ENCODE peak calls at places on chromosomes 2 and 18, in six cellular contexts. K is neural crest cell; U is stimulated activated naive CD8-positive, alpha-beta T cell treated with anti-CD3 and anti-CD28 coated beads, Interleukin-15, Interleukin-2, amounts not matched to agents 100 U/mL and 50 U/mL, for 24 hours; I is activated CD8-positive, alpha-beta T cell treated with anti-CD3 and anti-CD28 coated beads for 36 hours; Y is stimulated activated CD8-positive, alpha-beta memory T cell treated with anti-CD3 and anti-CD28 coated beads, Interleukin-2, amount 100 ng/mL, for 1 hour; N is left colon. P is an unnamed sample.

GRCh38 chr2:180562378-180562777 is 418.0 kb upstream of the UBE2E3 start:
- DNase-seq in N (no peak), U (no peak), I (no peak), Y (no peak), K (no peak), P (no peak)

GRCh38 chr2:105283532-105283931 is 42.0 kb downstream of the GPR45 start:
- DNase-seq in K (no peak), I (no peak), U (no peak), N (no peak), Y (no peak), P (no peak)

GRCh38 chr2:181971032-181971431 is 14.6 kb upstream of the PPP1R1C start:
- DNase-seq in Y (no peak), I (no peak), K (no peak), N (no peak), U (no peak), P (no peak)

GRCh38 chr2:167596072-167596471 is 651.3 kb downstream of the STK39 start:
- DNase-seq in I (no peak), U (no peak), K (no peak), N (no peak), Y (no peak), P (no peak)

GRCh38 chr18:56431551-56431950 is 206.8 kb downstream of the TXNL1 start:
- DNase-seq in I (no peak), U (no peak), N (no peak), K (no peak), Y (no peak), P (peak)

GRCh38 chr2:62660087-62660486 is 45.4 kb upstream of the EHBP1 start:
- DNase-seq in N (no peak), I (no peak), Y (no peak), K (no peak), U (no peak), P (no peak)

GRCh38 chr18:22604390-22604985 is 186.8 kb upstream of the CTAGE1 start:
- DNase-seq in Y (no peak), N (no peak), K (no peak), I (no peak), U (no peak), P (peak)

GRCh38 chr2:44325897-44326296 is 35.4 kb downstream of the PREPL start:
- DNase-seq in I (no peak), Y (no peak), U (no peak), N (no peak), K (no peak), P (no peak)

GRCh38 chr2:55431982-55432627 is 12.4 kb upstream of the CCDC88A start:
- DNase-seq in N (no peak), U (no peak), I (no peak), K (no peak), Y (no peak), P (peak)

GRCh38 chr2:157194097-157194688 is 63.3 kb upstream of the GALNT5 start:
- DNase-seq in U (no peak), Y (no peak), K (peak), N (no peak), I (peak), P (peak)

GRCh38 chr2:146138820-146139219 is 1618.9 kb upstream of the ZEB2 start:
- DNase-seq in I (no peak), Y (no peak), N (no peak), U (no peak), K (no peak), P (no peak)

GRCh38 chr18:6960656-6961055 is 156.9 kb downstream of the LAMA1 start:
- DNase-seq in N (no peak), U (no peak), Y (no peak), I (no peak), K (no peak), P (no peak)

GRCh38 chr2:235212501-235212900 is 260.7 kb downstream of the SH3BP4 start:
- DNase-seq in Y (no peak), U (no peak), I (no peak), K (no peak), N (no peak), P (no peak)

GRCh38 chr2:100018794-100019193 is 123.6 kb downstream of the AFF3 start:
- DNase-seq in Y (no peak), U (no peak), I (no peak), N (no peak), K (no peak), P (no peak)

GRCh38 chr2:182649316-182649715 is 66.7 kb upstream of the DNAJC10 start:
- DNase-seq in I (peak), N (no peak), K (no peak), Y (no peak), U (no peak), P (peak)

GRCh38 chr18:61738488-61738887 is 154.3 kb downstream of the RNF152 start:
- DNase-seq in N (no peak), I (no peak), U (no peak), Y (no peak), K (no peak), P (peak)

GRCh38 chr2:205903549-205904129 is 182.3 kb downstream of the INO80D start:
- DNase-seq in U (no peak), Y (no peak), N (peak), K (no peak), I (peak), P (peak)

GRCh38 chr2:33047939-33048338 is 101.2 kb downstream of the LTBP1 start:
- DNase-seq in N (no peak), Y (no peak), K (no peak), I (no peak), U (no peak), P (no peak)

GRCh38 chr18:31419457-31419932 is 28.0 kb upstream of the DSG3 start:
- DNase-seq in N (no peak), I (no peak), K (no peak), Y (no peak), U (no peak), P (no peak)

GRCh38 chr2:68565858-68566257 is 77.5 kb upstream of the PROKR1 start:
- DNase-seq in N (no peak), Y (no peak), U (no peak), I (no peak), K (no peak), P (peak)

GRCh38 chr2:50953021-50953420 is 78.9 kb downstream of the NRXN1 start:
- DNase-seq in Y (no peak), U (no peak), I (no peak), N (no peak), K (no peak), P (no peak)

GRCh38 chr2:84643991-84644390 is 127.7 kb downstream of the DNAH6 start:
- DNase-seq in U (no peak), Y (no peak), I (no peak), K (no peak), N (no peak), P (no peak)

GRCh38 chr2:41836944-41837343 is 210.9 kb upstream of the PKDCC start:
- DNase-seq in U (peak), I (peak), K (peak), N (no peak), Y (no peak), P (peak)

GRCh38 chr2:8023241-8023640 is 658.6 kb upstream of the ID2 start:
- DNase-seq in Y (no peak), N (no peak), I (no peak), K (no peak), U (no peak), P (no peak)

GRCh38 chr2:45218931-45219339 is 209.7 kb upstream of the SIX2 start:
- DNase-seq in I (no peak), Y (no peak), N (no peak), K (no peak), U (no peak), P (no peak)

GRCh38 chr2:78175642-78176041 is 653.5 kb upstream of the LRRTM4 start:
- DNase-seq in K (no peak), U (no peak), Y (no peak), N (no peak), I (no peak), P (no peak)

GRCh38 chr18:79933765-79934164 is 17.7 kb downstream of the SLC66A2 start:
- DNase-seq in Y (no peak), U (no peak), N (peak), K (no peak), I (no peak), P (peak)

GRCh38 chr2:177670791-177671528 is 278.4 kb downstream of the AGPS start:
- DNase-seq in N (no peak), U (no peak), K (no peak), Y (no peak), I (no peak), P (no peak)

GRCh38 chr18:55875330-55875933 is 287.4 kb upstream of the TCF4 start:
- DNase-seq in U (no peak), K (no peak), Y (no peak), N (no peak), I (no peak), P (no peak)

GRCh38 chr2:17429130-17429529 is 89.1 kb downstream of the RAD51AP2 start:
- DNase-seq in Y (no peak), N (no peak), K (no peak), I (no peak), U (no peak), P (no peak)

GRCh38 chr18:49225160-49225559 is 235.3 kb downstream of the DYM start:
- DNase-seq in U (no peak), Y (no peak), K (no peak), N (no peak), I (no peak), P (peak)

GRCh38 chr18:49926076-49926745 is 112.9 kb upstream of the ACAA2 start:
- DNase-seq in K (no peak), N (no peak), U (no peak), Y (no peak), I (no peak), P (no peak)

GRCh38 chr2:36449943-36450392 is 94.4 kb downstream of the CRIM1 start:
- DNase-seq in I (no peak), N (no peak), K (no peak), U (no peak), Y (no peak), P (no peak)

GRCh38 chr2:61318553-61318952 is 152.3 kb downstream of the USP34 start:
- DNase-seq in I (no peak), N (no peak), U (no peak), K (no peak), Y (no peak), P (no peak)

GRCh38 chr2:66440011-66440542 is 5.2 kb downstream of the MEIS1 start:
- DNase-seq in N (no peak), I (no peak), K (no peak), U (no peak), Y (no peak), P (peak)

GRCh38 chr2:237593596-237594310 is 3.2 kb upstream of the RAB17 start:
- DNase-seq in K (no peak), N (no peak), I (no peak), U (no peak), Y (no peak), P (no peak)

GRCh38 chr18:59837586-59837985 is 62.2 kb upstream of the PMAIP1 start:
- DNase-seq in K (peak), U (peak), I (peak), Y (peak), N (no peak), P (peak)

GRCh38 chr2:218981390-218982311 is 3.3 kb downstream of the FEV start:
- DNase-seq in U (peak), K (no peak), N (no peak), Y (no peak), I (peak), P (peak)

P was measured in dermis blood vessel endothelial cell.